ENCODE peak calls at places on chromosome 12, in four cellular contexts. D is H1, V is GM12878, U is HepG2. W is an unnamed sample.

GRCh38 chr12:19048943-19049342 is 80.6 kb upstream of the PLEKHA5 start:
- DNase-seq in V (no peak), D (no peak), U (no peak), W (no peak)

GRCh38 chr12:47078733-47079364 is 572 bp upstream of the PCED1B start:
- DNase-seq in V (no peak), U (no peak), D (no peak), W (no peak)

GRCh38 chr12:49304161-49304560 is 9.2 kb downstream of the PRPH start:
- DNase-seq in D (no peak), U (no peak), V (no peak), W (no peak)

GRCh38 chr12:3964404-3964803 is 91.2 kb upstream of the PARP11 start:
- DNase-seq in U (peak; percentile 18), V (no peak), D (peak; percentile 70), W (peak; percentile 90)

GRCh38 chr12:4380332-4380731 is 820 bp upstream of the FGF23 start:
- DNase-seq in U (no peak), D (peak; percentile 29), V (no peak), W (no peak)

GRCh38 chr12:32089156-32089950 is 17.3 kb upstream of the BICD1 start:
- DNase-seq in U (no peak), D (no peak), V (no peak), W (peak; percentile 70)

GRCh38 chr12:63018273-63018672 is 83.3 kb upstream of the PPM1H start:
- DNase-seq in V (no peak), D (no peak), U (no peak), W (no peak)

GRCh38 chr12:109153711-109154434 is 37.5 kb downstream of the ACACB start:
- DNase-seq in D (no peak), U (peak; percentile 49), V (no peak), W (no peak)

GRCh38 chr12:6182279-6182898 is 17.8 kb upstream of the CD9 start:
- DNase-seq in V (no peak), D (no peak), U (peak; percentile 75), W (no peak)
- H3K9ac ChIP-seq in V (no peak overlapping the region), D (no peak overlapping the region), U (peak overlapping the region; percentile 74), W (no peak overlapping the region)

GRCh38 chr12:102347761-102348160 is 132.6 kb downstream of the IGF1 start:
- DNase-seq in V (no peak), D (no peak), U (no peak), W (no peak)
- TF ChIP-seq SUZ12 in V (no peak), D (no peak), U (no peak), W (no peak)

GRCh38 chr12:13534645-13535398 is 338.3 kb downstream of the EMP1 start:
- DNase-seq in D (peak; percentile 99), V (no peak), U (peak; percentile 39), W (peak; percentile 96)
- H3K9ac ChIP-seq in D (no peak overlapping the region), V (no peak overlapping the region), U (no peak overlapping the region), W (peak overlapping the region; percentile 14)

GRCh38 chr12:83042441-83043215 is 355.9 kb downstream of the TMTC2 start:
- DNase-seq in V (no peak), D (no peak), U (no peak), W (no peak)

GRCh38 chr12:83036847-83037246 is 350.1 kb downstream of the TMTC2 start:
- DNase-seq in V (no peak), D (no peak), U (no peak), W (no peak)

GRCh38 chr12:83039413-83039812 is 352.7 kb downstream of the TMTC2 start:
- DNase-seq in D (no peak), U (no peak), V (no peak), W (no peak)

GRCh38 chr12:83040991-83041390 is 354.3 kb downstream of the TMTC2 start:
- DNase-seq in U (no peak), V (no peak), D (no peak), W (no peak)

DNA sequence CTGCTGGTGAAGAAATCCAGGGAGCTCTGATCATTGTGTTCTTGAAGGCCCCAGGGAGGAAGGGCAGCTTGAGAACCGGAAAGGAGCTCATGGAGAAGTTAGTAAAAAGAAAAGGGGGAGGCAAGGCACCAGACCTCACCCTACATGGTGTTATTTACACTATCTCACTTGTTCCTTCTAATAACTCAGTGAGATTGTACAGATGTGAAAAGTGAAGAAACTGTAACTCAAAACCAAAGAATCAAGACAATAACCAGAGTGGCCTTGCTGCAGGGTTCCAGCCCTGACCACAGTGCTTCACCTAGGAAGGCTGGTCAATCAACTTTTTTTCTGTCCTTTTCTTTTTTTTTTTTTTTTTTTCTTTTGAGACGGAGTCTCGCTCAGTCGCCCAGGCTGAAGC is 353.6 kb downstream of the TMTC2 start:
- DNase-seq in U (no peak), V (no peak), D (no peak), W (no peak)
- TF ChIP-seq SUZ12 in U (no peak), V (no peak), D (no peak), W (no peak)

DNA sequence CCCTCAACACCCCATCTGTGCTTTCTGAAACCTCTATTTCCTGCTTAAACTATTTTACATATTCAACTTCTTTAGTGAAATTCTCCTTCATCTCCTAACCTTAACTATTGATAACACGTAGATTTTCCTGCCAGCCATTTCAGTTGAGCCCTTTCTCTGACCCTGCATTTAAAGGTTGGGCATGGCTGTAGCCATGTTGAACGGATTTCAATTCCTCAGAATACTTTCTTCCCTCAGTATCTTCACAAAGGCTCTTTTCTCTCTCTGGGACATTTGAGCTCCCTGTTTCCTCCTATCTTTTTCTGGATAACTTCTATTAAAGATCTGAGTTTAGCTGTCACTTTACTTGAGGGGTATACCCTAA is 1.2 kb downstream of the PPHLN1 start:
- DNase-seq in U (no peak), D (no peak), V (no peak), W (no peak)
- H3K9ac ChIP-seq in U (peak overlapping the region; percentile 92), D (no peak overlapping the region), V (peak overlapping the region; percentile 93), W (peak overlapping the region; percentile 61)

DNA sequence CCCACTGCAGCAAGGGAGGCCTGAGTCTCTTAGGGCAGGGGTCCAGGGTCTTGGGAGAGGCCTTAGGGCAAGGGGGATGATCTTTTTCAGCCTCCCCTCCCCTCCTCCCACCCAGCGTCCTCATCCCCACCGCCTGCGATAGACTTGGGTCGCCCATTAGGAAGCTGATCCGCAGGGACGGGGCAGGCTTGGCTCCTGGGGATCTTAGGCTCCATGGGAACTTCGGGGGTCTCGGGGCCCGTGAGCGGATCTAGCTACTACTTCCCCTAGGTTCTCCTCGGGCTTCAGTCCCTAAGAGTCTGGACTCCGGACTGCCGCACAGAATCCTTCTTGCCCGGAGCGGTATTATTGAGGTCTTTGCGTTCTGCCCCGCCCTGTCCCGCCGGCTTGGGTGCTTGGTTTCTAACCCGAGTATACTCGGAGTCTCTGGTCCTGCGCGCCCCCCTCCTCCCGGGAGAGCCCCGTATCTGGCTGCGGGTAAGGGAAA is 2.2 kb upstream of the PTHLH start:
- DNase-seq in U (no peak), D (no peak), V (no peak), W (no peak)
- TF ChIP-seq SUZ12 in U (no peak), D (peak; percentile 88), V (no peak), W (no peak)

DNA sequence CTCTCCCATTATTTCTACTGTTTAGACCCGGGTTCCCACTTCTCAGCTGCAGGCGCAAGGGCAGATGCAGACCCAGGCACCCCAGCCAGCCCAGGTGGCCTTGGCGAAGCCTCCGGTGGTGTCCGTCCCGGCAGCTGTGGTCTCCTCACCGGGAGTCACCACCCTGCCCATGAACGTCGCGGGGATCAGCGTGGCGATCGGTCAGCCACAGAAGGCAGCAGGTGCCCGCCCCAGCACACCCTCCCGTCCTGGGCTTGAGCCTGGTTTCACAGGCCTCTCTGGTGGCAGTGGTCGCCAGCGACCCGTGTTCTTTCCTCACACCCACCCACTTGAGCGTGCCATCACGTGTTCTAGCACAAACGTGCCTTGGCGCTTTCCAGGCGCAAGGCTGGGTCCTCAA is 77.4 kb downstream of the DDX51 start:
- DNase-seq in U (no peak), V (no peak), D (no peak), W (no peak)
- H3K9ac ChIP-seq in U (no peak overlapping the region), V (no peak overlapping the region), D (no peak overlapping the region), W (no peak overlapping the region)

DNA sequence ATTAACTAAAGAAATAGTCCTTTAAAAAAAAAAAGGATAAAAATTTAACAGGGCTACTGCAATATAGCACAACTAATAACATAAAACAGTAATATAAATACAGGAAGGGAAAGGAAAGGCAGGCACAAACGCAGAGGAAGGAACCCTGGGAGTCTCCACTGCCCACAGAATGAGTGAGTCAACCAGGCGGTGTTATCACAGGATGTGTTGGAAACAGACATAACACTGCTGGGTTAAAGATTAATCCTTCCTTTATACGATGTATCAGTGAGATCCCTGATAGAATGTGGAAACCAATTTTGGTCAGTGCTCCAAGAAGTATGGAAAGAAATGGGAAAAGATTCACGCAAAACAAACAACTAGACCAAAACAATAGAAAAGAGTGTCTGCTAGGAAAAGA is 47.9 kb downstream of the FGD6 start:
- DNase-seq in U (peak; percentile 80), V (no peak), D (no peak), W (no peak)
- TF ChIP-seq SUZ12 in U (no peak), V (no peak), D (no peak), W (no peak)

GRCh38 chr12:75953312-75953906 is 78.2 kb downstream of the PHLDA1 start:
- DNase-seq in V (no peak), D (no peak), U (no peak), W (no peak)
- H3K9ac ChIP-seq in V (no peak overlapping the region), D (no peak overlapping the region), U (no peak overlapping the region), W (no peak overlapping the region)

W was measured in NT2/D1.